ENCODE peak calls at places on chromosomes 13 and 19, in ten cellular contexts. N is midbrain, L is progenitor cell of endocrine pancreas, Y is AG08396, H is Peyer's patch, M is left lung, R is COLO829, P is epithelial cell of prostate, U is LoVo, W is Kasumi-1. Q is an unnamed sample.

GRCh38 chr13:24119593-24120508 is 40.7 kb upstream of the SPATA13 start:
- DNase-seq in R (no peak), Y (no peak), M (no peak), N (no peak), W (no peak), L (no peak), H (no peak), U (no peak), P (no peak), Q (no peak)

GRCh38 chr13:97946951-97947588 is 6.4 kb upstream of the IPO5 start:
- DNase-seq in P (peak), U (no peak), W (no peak), H (no peak), M (no peak), N (no peak), L (no peak), R (no peak), Y (peak), Q (no peak)

GRCh38 chr19:29285187-29285687 is 72.3 kb upstream of the UQCRFS1 start:
- DNase-seq in N (no peak), W (no peak), H (no peak), P (no peak), M (no peak), R (no peak), Y (no peak), L (no peak), U (no peak), Q (no peak)

GRCh38 chr13:36157475-36157874 is 26.3 kb upstream of the DCLK1 start:
- DNase-seq in R (no peak), P (no peak), N (no peak), M (no peak), H (no peak), W (no peak), L (no peak), Y (no peak), U (no peak), Q (no peak)

GRCh38 chr13:74070065-74070464 is 64.1 kb downstream of the KLF12 start:
- DNase-seq in P (no peak), W (peak), Y (no peak), H (no peak), U (no peak), N (no peak), M (no peak), L (no peak), R (no peak), Q (no peak)

GRCh38 chr13:85828094-85828684 is 29.0 kb upstream of the SLITRK6 start:
- DNase-seq in M (no peak), N (peak), U (peak), H (no peak), P (no peak), W (peak), Y (peak), R (no peak), L (no peak), Q (no peak)

GRCh38 chr13:30027569-30028455 is 177.4 kb upstream of the UBL3 start:
- DNase-seq in H (no peak), R (no peak), W (no peak), U (no peak), P (no peak), Y (no peak), L (no peak), N (no peak), M (no peak), Q (no peak)

GRCh38 chr13:31179754-31180153 is 18.1 kb upstream of the HSPH1 start:
- DNase-seq in P (no peak), R (no peak), M (no peak), H (no peak), N (no peak), W (no peak), L (no peak), Y (no peak), U (no peak), Q (no peak)

GRCh38 chr13:93628136-93628535 is 401.5 kb downstream of the GPC6 start:
- DNase-seq in U (no peak), W (no peak), M (no peak), P (no peak), N (no peak), Y (no peak), H (no peak), R (no peak), L (no peak), Q (no peak)

GRCh38 chr13:87172166-87172825 is 498.9 kb upstream of the SLITRK5 start:
- DNase-seq in U (no peak), H (no peak), M (no peak), P (no peak), W (no peak), Y (no peak), R (no peak), L (no peak), N (no peak), Q (no peak)

GRCh38 chr13:22698477-22698876 is 482.3 kb upstream of the SGCG start:
- DNase-seq in L (no peak), R (no peak), N (no peak), W (no peak), P (no peak), M (no peak), U (no peak), H (no peak), Y (no peak), Q (no peak)

GRCh38 chr13:95038949-95039348 is 262.3 kb downstream of the ABCC4 start:
- DNase-seq in N (no peak), P (no peak), L (no peak), W (no peak), M (no peak), H (no peak), Y (no peak), R (no peak), U (no peak), Q (no peak)

GRCh38 chr13:33236021-33236420 is 49.5 kb downstream of the STARD13 start:
- DNase-seq in U (no peak), H (no peak), W (no peak), P (no peak), Y (peak), N (no peak), R (no peak), L (no peak), M (no peak), Q (no peak)

GRCh38 chr19:7831452-7831851 is 1.4 kb downstream of the EVI5L start:
- DNase-seq in P (no peak), Y (peak), L (no peak), W (no peak), N (peak), M (no peak), R (peak), H (no peak), U (no peak), Q (no peak)

GRCh38 chr13:75368167-75368566 is 113.8 kb downstream of the TBC1D4 start:
- DNase-seq in R (peak), N (no peak), L (no peak), U (no peak), H (no peak), W (no peak), P (no peak), Y (peak), M (no peak), Q (no peak)

GRCh38 chr13:48303331-48304131 is at the start of gene RB1:
- DNase-seq in U (peak), M (peak), P (peak), Y (peak), H (peak), L (peak), R (peak), W (peak), N (peak), Q (peak)

GRCh38 chr13:39942901-39943273 is 287.4 kb downstream of the COG6 start:
- DNase-seq in M (peak), Y (peak), P (peak), W (peak), U (peak), N (peak), L (peak), R (peak), H (peak), Q (no peak)

GRCh38 chr13:73245271-73245670 is 186.5 kb downstream of the KLF5 start:
- DNase-seq in Y (no peak), L (no peak), M (no peak), U (no peak), H (no peak), W (no peak), N (no peak), R (no peak), P (no peak), Q (no peak)

GRCh38 chr19:3483226-3483628 is at the start of gene SMIM44:
- DNase-seq in R (no peak), P (no peak), H (peak), N (no peak), W (no peak), M (peak), U (no peak), Y (no peak), L (no peak), Q (no peak)

GRCh38 chr13:28421674-28422410 is 73.1 kb downstream of the FLT1 start:
- DNase-seq in U (no peak), P (no peak), Y (no peak), R (no peak), H (no peak), L (no peak), N (no peak), M (no peak), W (no peak), Q (no peak)

GRCh38 chr13:90258129-90258528 is 1089.4 kb upstream of the MIR17HG start:
- DNase-seq in U (no peak), H (no peak), R (no peak), W (no peak), L (no peak), N (no peak), M (no peak), Y (no peak), P (no peak), Q (no peak)

GRCh38 chr19:10929402-10929794 is 787 bp downstream of the TIMM29 start:
- DNase-seq in M (peak), N (no peak), R (no peak), W (no peak), P (no peak), L (no peak), Y (no peak), H (peak), U (no peak), Q (no peak)

GRCh38 chr19:48393559-48394330 is at the start of gene GRIN2D:
- DNase-seq in Y (peak), R (no peak), U (no peak), W (peak), L (no peak), N (peak), M (peak), P (no peak), H (peak), Q (no peak)

GRCh38 chr13:53048880-53049279 is 20.3 kb downstream of the OLFM4 start:
- DNase-seq in M (no peak), N (no peak), U (no peak), R (no peak), Y (no peak), P (no peak), H (no peak), W (no peak), L (no peak), Q (no peak)

GRCh38 chr13:97359181-97360057 is 74.5 kb upstream of the RAP2A start:
- DNase-seq in W (peak), H (no peak), Y (peak), L (peak), M (no peak), R (peak), P (peak), U (peak), N (peak), Q (no peak)

GRCh38 chr19:49665301-49666119 is at the start of the genes BCL2L12 and IRF3:
- DNase-seq in H (peak), Y (peak), W (peak), R (peak), P (peak), U (peak), N (peak), M (peak), L (peak), Q (peak)

GRCh38 chr13:42821437-42821836 is 40.1 kb downstream of the FAM216B start:
- DNase-seq in N (no peak), U (no peak), R (no peak), Y (no peak), W (no peak), L (no peak), M (no peak), H (no peak), P (no peak), Q (no peak)

GRCh38 chr13:73924607-73925006 is 209.6 kb downstream of the KLF12 start:
- DNase-seq in M (no peak), Y (no peak), U (no peak), P (no peak), H (no peak), R (no peak), W (no peak), L (no peak), N (no peak), Q (no peak)

GRCh38 chr13:32911506-32911905 is 104.7 kb upstream of the KL start:
- DNase-seq in Y (peak), M (no peak), P (no peak), R (peak), N (peak), H (no peak), L (no peak), W (peak), U (peak), Q (peak)

GRCh38 chr19:16373539-16373938 is 48.9 kb downstream of the KLF2 start:
- DNase-seq in P (no peak), N (no peak), U (no peak), L (no peak), M (peak), R (no peak), H (no peak), W (no peak), Y (peak), Q (no peak)

GRCh38 chr13:50106559-50106958 is 91.3 kb downstream of the KCNRG start:
- DNase-seq in U (no peak), P (no peak), M (no peak), W (peak), N (no peak), L (no peak), R (no peak), Y (no peak), H (no peak), Q (no peak)

GRCh38 chr19:55406869-55407624 is 541 bp downstream of the UBE2S start:
- DNase-seq in M (peak), P (no peak), W (no peak), N (no peak), Y (peak), L (no peak), U (no peak), R (no peak), H (peak), Q (no peak)